ENCODE peak calls at places on chromosome 17, in eight cellular contexts. X is activated CD8-positive, alpha-beta T cell treated with anti-CD3 and anti-CD28 coated beads for 36 hours; I is kidney; W is nephron progenitor cell; R is AG04450; U is neural crest cell; S is SK-N-SH; F is fibroblast of the aortic adventitia. M is an unnamed sample.
A peak's percentile ranks its signal among the peaks of the same experiment; 100 is the strongest.

GRCh38 chr17:29358421-29358820 is 31.7 kb upstream of the TAOK1 start:
- DNase-seq in X (no peak), I (no peak), W (no peak), R (no peak), U (no peak), S (no peak), F (peak; percentile 17), M (no peak)

GRCh38 chr17:78939615-78940014 is 14.4 kb upstream of the TIMP2 start:
- DNase-seq in X (no peak), I (no peak), W (no peak), R (no peak), U (no peak), S (peak; percentile 34), F (peak; percentile 56), M (peak; percentile 67)

GRCh38 chr17:8475820-8476219 is 40.1 kb downstream of the NDEL1 start:
- DNase-seq in X (no peak), I (no peak), W (no peak), R (no peak), U (no peak), S (no peak), F (no peak), M (no peak)

GRCh38 chr17:38745545-38745944 is 2.6 kb downstream of the PCGF2 start:
- DNase-seq in X (no peak), I (no peak), W (no peak), R (no peak), U (no peak), S (no peak), F (no peak), M (no peak)

GRCh38 chr17:2883544-2884203 is 87.4 kb downstream of the RAP1GAP2 start:
- DNase-seq in X (no peak), I (no peak), W (no peak), R (no peak), U (no peak), S (peak; percentile 56), F (no peak), M (peak; percentile 75)

GRCh38 chr17:77425791-77426641 is 285.2 kb downstream of the SEC14L1 start:
- DNase-seq in X (peak; percentile 82), I (no peak), W (no peak), R (peak; percentile 67), U (no peak), S (peak; percentile 54), F (peak; percentile 72), M (peak; percentile 89)

GRCh38 chr17:77825621-77826020 is 132.9 kb upstream of the TNRC6C start:
- DNase-seq in X (no peak), I (peak; percentile 41), W (no peak), R (no peak), U (no peak), S (no peak), F (no peak), M (no peak)

GRCh38 chr17:17446666-17447155 is 30.1 kb upstream of the MED9 start:
- DNase-seq in X (no peak), I (no peak), W (no peak), R (no peak), U (no peak), S (no peak), F (no peak), M (no peak)

GRCh38 chr17:73396429-73397277 is 84.9 kb upstream of the CDC42EP4 start:
- DNase-seq in X (no peak), I (no peak), W (no peak), R (no peak), U (no peak), S (no peak), F (no peak), M (no peak)

GRCh38 chr17:80802626-80803450 is 188.8 kb upstream of the CHMP6 start:
- DNase-seq in X (no peak), I (peak; percentile 53), W (no peak), R (no peak), U (no peak), S (no peak), F (no peak), M (no peak)

GRCh38 chr17:60640503-60640902 is 37.1 kb upstream of the BCAS3 start:
- DNase-seq in X (no peak), I (no peak), W (no peak), R (no peak), U (no peak), S (no peak), F (peak; percentile 24), M (peak; percentile 22)

GRCh38 chr17:48149174-48150106 is 41.9 kb downstream of the SNX11 start:
- DNase-seq in X (no peak), I (no peak), W (peak; percentile 21), R (no peak), U (no peak), S (peak; percentile 50), F (no peak), M (no peak)

GRCh38 chr17:7834554-7834890 is 505 bp downstream of the KDM6B start:
- DNase-seq in X (peak; percentile 68), I (peak; percentile 89), W (peak; percentile 58), R (no peak), U (no peak), S (peak; percentile 58), F (no peak), M (no peak)

GRCh38 chr17:54727624-54728023 is 173.0 kb upstream of the TOM1L1 start:
- DNase-seq in X (no peak), I (no peak), W (no peak), R (no peak), U (no peak), S (no peak), F (no peak), M (no peak)

GRCh38 chr17:44230139-44230695 is 10.7 kb upstream of the UBTF start:
- DNase-seq in X (no peak), I (no peak), W (no peak), R (no peak), U (no peak), S (no peak), F (no peak), M (no peak)

GRCh38 chr17:81808778-81809555 is 5.0 kb downstream of the GCGR start:
- DNase-seq in X (peak; percentile 41), I (peak; percentile 59), W (no peak), R (no peak), U (no peak), S (peak; percentile 77), F (no peak), M (no peak)

GRCh38 chr17:77535435-77535834 is 394.7 kb downstream of the SEC14L1 start:
- DNase-seq in X (peak; percentile 36), I (no peak), W (no peak), R (no peak), U (no peak), S (no peak), F (no peak), M (no peak)

GRCh38 chr17:17722081-17722905 is 41.0 kb downstream of the RAI1 start:
- DNase-seq in X (no peak), I (no peak), W (peak; percentile 61), R (no peak), U (no peak), S (peak; percentile 60), F (no peak), M (no peak)

GRCh38 chr17:15480209-15480608 is 12.8 kb upstream of the CDRT4 start:
- DNase-seq in X (no peak), I (no peak), W (no peak), R (no peak), U (no peak), S (no peak), F (no peak), M (peak; percentile 26)

DNA sequence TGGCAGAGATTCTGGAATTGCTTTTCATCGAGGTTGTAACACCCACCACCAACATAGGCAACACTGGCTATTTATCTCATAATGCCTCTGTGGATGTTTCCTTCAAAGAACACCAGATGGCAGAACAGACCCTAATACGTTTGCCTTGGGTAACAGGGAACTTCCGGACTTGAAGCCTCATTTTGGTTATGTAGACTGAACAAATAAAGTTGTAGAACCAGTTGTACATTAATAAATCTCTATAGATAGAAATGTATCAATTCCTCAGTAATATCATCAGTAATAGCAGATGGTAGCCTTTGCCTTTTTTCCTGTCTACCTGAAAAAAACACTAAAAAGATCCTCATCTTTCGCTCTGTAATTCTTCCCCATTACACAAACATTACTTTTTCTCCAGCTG is 25.9 kb upstream of the APOH start:
- DNase-seq in X (peak; percentile 54), I (no peak), W (no peak), R (peak; percentile 62), U (peak; percentile 7), S (peak; percentile 76), F (peak; percentile 90), M (peak; percentile 82)
- TF ChIP-seq CTCF in X (peak; percentile 82), I (peak; percentile 90), W (peak; percentile 70), R (peak; percentile 82), U (peak; percentile 86), S (peak; percentile 96), F (peak; percentile 76), M (peak; percentile 72)

DNA sequence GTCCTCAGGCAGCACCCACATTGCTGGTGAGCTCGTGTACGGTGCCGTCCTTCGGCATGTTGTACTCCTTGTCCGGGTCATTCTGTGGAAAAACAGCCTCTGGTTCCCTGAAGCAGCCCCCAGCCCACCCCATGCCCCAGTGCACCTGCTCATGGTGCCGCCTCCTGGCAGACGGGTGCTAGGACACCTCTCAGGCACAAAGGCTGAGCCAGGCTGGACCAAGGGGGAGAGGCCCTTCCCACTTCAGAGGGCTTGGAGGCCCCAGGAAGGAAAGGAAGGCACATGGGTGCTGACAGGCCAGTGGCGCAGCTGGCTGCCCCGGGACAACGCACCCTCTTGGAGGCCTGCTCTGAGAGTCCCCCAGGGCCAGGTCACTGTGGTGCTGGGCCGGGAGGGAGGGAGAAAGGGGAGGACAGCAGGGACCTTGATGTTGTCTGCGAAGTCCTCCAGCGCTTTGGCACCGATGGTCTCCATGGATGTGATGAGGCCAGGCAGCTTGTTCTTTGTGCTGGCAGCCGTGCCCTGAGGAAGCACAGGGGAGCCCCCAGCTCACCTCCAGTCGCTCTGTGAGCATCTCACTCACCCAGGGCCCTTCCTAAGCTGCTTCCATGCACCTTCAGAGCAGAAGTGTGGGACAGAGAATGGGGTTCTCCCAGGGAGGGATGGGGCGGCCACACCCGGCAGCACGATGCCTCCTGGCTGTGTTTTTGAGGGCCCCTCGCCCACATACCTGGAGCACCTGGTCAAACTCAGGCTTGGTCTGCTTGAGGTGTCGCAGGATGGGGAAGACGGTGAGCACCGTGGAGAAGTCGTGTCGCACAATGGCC is 9.3 kb downstream of the ZACN start:
- DNase-seq in X (no peak), I (no peak), W (peak; percentile 32), R (no peak), U (no peak), S (peak; percentile 64), F (no peak), M (no peak)
- TF ChIP-seq CTCF in X (no peak), I (no peak), W (no peak), R (peak; percentile 12), U (peak; percentile 25), S (peak; percentile 14), F (no peak), M (no peak)

GRCh38 chr17:63679214-63679613 is 20.7 kb downstream of the LIMD2 start:
- DNase-seq in X (no peak), I (no peak), W (no peak), R (no peak), U (no peak), S (no peak), F (no peak), M (no peak)
- TF ChIP-seq CTCF in X (no peak), I (no peak), W (no peak), R (peak; percentile 7), U (no peak), S (no peak), F (no peak), M (no peak)

DNA sequence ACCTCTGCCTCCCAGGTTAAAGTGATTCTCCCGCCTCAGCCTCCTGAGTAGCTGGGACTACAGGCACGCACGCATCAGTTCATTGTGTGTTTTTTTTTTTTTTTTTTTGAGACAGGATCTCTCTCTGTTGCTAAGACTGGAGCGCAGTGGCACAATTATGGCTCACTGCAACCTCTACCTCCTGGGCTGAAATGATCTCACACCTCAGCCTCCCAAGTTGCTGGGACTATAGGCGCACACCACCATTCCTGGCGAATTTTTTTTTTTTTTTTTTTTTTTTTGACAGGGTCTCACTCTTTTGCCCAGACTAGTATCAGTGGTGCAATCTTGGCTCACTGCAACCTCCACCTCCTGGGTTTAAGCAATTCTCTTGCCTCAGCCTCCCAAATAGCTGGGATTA is 17.8 kb upstream of the RAPGEFL1 start:
- DNase-seq in X (no peak), I (no peak), W (no peak), R (no peak), U (no peak), S (no peak), F (no peak), M (no peak)
- TF ChIP-seq CTCF in X (no peak), I (no peak), W (no peak), R (no peak), U (no peak), S (no peak), F (no peak), M (no peak)